ENCODE peak calls at places on chromosomes 11 and 22, in seven cellular contexts. X, K, Y, Z, P, J and Q are unnamed samples.

GRCh38 chr11:111419641-111420327 is 40.7 kb upstream of the POU2AF1 start:
- DNase-seq in X (no peak), K (no peak), Y (peak), Z (no peak), P (no peak), J (no peak), Q (no peak)

GRCh38 chr11:97739892-97740782 is 1280.6 kb upstream of the CNTN5 start:
- DNase-seq in X (no peak), K (peak), Y (no peak), Z (peak), P (no peak), J (peak), Q (no peak)

GRCh38 chr11:109894242-109894641 is 198.9 kb upstream of the ZC3H12C start:
- DNase-seq in X (no peak), K (no peak), Y (no peak), Z (no peak), P (no peak), J (no peak), Q (no peak)

GRCh38 chr11:77073328-77074001 is 6.7 kb downstream of the CAPN5 start:
- DNase-seq in X (peak), K (peak), Y (peak), Z (peak), P (peak), J (peak), Q (no peak)

GRCh38 chr11:65912840-65913239 is 6.0 kb downstream of the C11orf68 start:
- DNase-seq in X (no peak), K (peak), Y (no peak), Z (no peak), P (no peak), J (peak), Q (no peak)

GRCh38 chr11:134939905-134940304 is 527.9 kb upstream of the B3GAT1 start:
- DNase-seq in X (no peak), K (no peak), Y (no peak), Z (no peak), P (no peak), J (no peak), Q (no peak)

GRCh38 chr22:37454857-37455686 is 27.8 kb upstream of the ELFN2 start:
- DNase-seq in X (no peak), K (peak), Y (no peak), Z (peak), P (peak), J (peak), Q (no peak)

GRCh38 chr11:128569291-128569690 is 18.1 kb downstream of the ETS1 start:
- DNase-seq in X (no peak), K (no peak), Y (no peak), Z (no peak), P (no peak), J (no peak), Q (no peak)